ENCODE peak calls at places on chromosome 1, in seven cellular contexts. T, J, L, Q, C, G and R are unnamed samples.

GRCh38 chr1:40450491-40451237 is 388 bp downstream of the ZFP69B start:
- DNase-seq in T (peak), J (peak), L (peak), Q (no peak), C (no peak), G (no peak), R (peak)

GRCh38 chr1:7755448-7755847 is 15.6 kb upstream of the VAMP3 start:
- DNase-seq in T (peak), J (no peak), L (no peak), Q (no peak), C (peak), G (no peak), R (no peak)

GRCh38 chr1:48219803-48220202 is 2.7 kb upstream of the SLC5A9 start:
- DNase-seq in T (no peak), J (no peak), L (no peak), Q (no peak), C (no peak), G (no peak), R (no peak)

GRCh38 chr1:224052767-224053166 is 61.1 kb upstream of the FBXO28 start:
- DNase-seq in T (no peak), J (peak), L (peak), Q (no peak), C (no peak), G (no peak), R (no peak)

GRCh38 chr1:109910123-109910962 is at the start of gene CSF1:
- DNase-seq in T (peak), J (peak), L (peak), Q (peak), C (no peak), G (peak), R (peak)

GRCh38 chr1:230992100-230992774 is 13.3 kb downstream of the ARV1 start:
- DNase-seq in T (no peak), J (no peak), L (no peak), Q (no peak), C (peak), G (no peak), R (no peak)

GRCh38 chr1:199684686-199685273 is 342.7 kb upstream of the NR5A2 start:
- DNase-seq in T (peak), J (peak), L (peak), Q (peak), C (peak), G (no peak), R (peak)

GRCh38 chr1:42784547-42784945 is 245 bp upstream of the TMEM269 start:
- DNase-seq in T (no peak), J (no peak), L (no peak), Q (no peak), C (no peak), G (no peak), R (no peak)

GRCh38 chr1:178702141-178702540 is 22.9 kb upstream of the RALGPS2 start:
- DNase-seq in T (no peak), J (peak), L (no peak), Q (no peak), C (no peak), G (no peak), R (no peak)

GRCh38 chr1:206794294-206794908 is 22.1 kb upstream of the IL10 start:
- DNase-seq in T (no peak), J (no peak), L (no peak), Q (no peak), C (no peak), G (no peak), R (no peak)

GRCh38 chr1:9384751-9385245 is 92.1 kb downstream of the SPSB1 start:
- DNase-seq in T (no peak), J (peak), L (no peak), Q (no peak), C (no peak), G (no peak), R (no peak)

GRCh38 chr1:225694151-225694603 is 41.3 kb upstream of the ENAH start:
- DNase-seq in T (no peak), J (no peak), L (no peak), Q (no peak), C (no peak), G (no peak), R (no peak)

GRCh38 chr1:161117681-161118581 is at the start of the genes NIT1 and PFDN2:
- DNase-seq in T (peak), J (peak), L (peak), Q (peak), C (peak), G (peak), R (peak)

GRCh38 chr1:20255666-20256065 is 35.0 kb upstream of the VWA5B1 start:
- DNase-seq in T (no peak), J (peak), L (peak), Q (no peak), C (peak), G (no peak), R (peak)

GRCh38 chr1:9792156-9793042 is 31.4 kb downstream of the CLSTN1 start:
- DNase-seq in T (no peak), J (peak), L (no peak), Q (no peak), C (peak), G (no peak), R (no peak)

GRCh38 chr1:65791396-65791795 is 1.3 kb upstream of the PDE4B start:
- DNase-seq in T (no peak), J (peak), L (no peak), Q (no peak), C (no peak), G (no peak), R (peak)

GRCh38 chr1:32759997-32760623 is 57.0 kb downstream of the YARS1 start:
- DNase-seq in T (no peak), J (peak), L (peak), Q (no peak), C (no peak), G (peak), R (no peak)